ENCODE peak calls at places on chromosome 16, in four cellular contexts. K, P, C and B are unnamed samples.

GRCh38 chr16:35310999-35311398 is 1851.6 kb downstream of the TP53TG3F start:
- DNase-seq in P (no peak), C (no peak), K (no peak), B (no peak)

GRCh38 chr16:66548868-66549267 is 1.1 kb downstream of the TK2 start:
- DNase-seq in P (no peak), C (no peak), K (no peak), B (no peak)

GRCh38 chr16:89175280-89176146 is 4.0 kb downstream of the CDH15 start:
- DNase-seq in K (no peak), C (no peak), P (no peak), B (no peak)

GRCh38 chr16:50469121-50469743 is 79.0 kb upstream of the NKD1 start:
- DNase-seq in P (no peak), C (no peak), K (no peak), B (no peak)

GRCh38 chr16:49463529-49463928 is 89.9 kb downstream of the C16orf78 start:
- DNase-seq in C (peak; percentile 75), K (peak; percentile 75), P (no peak), B (no peak)

GRCh38 chr16:48450367-48450766 is 65.2 kb upstream of the SIAH1 start:
- DNase-seq in P (no peak), K (no peak), C (no peak), B (no peak)

GRCh38 chr16:84412262-84412661 is 43.9 kb downstream of the ATP2C2 start:
- DNase-seq in P (no peak), C (no peak), K (no peak), B (no peak)

GRCh38 chr16:15523092-15523541 is 88.7 kb downstream of the BMERB1 start:
- DNase-seq in P (peak; percentile 58), C (no peak), K (no peak), B (no peak)

GRCh38 chr16:55476625-55477533 is 2.1 kb upstream of the MMP2 start:
- DNase-seq in P (no peak), K (no peak), C (no peak), B (no peak)

GRCh38 chr16:10886739-10887269 is 9.8 kb downstream of the CIITA start:
- DNase-seq in C (no peak), K (no peak), P (no peak), B (no peak)

GRCh38 chr16:79810449-79811189 is 210.1 kb upstream of the MAF start:
- DNase-seq in K (no peak), C (no peak), P (no peak), B (no peak)

GRCh38 chr16:48536600-48537200 is 73.3 kb downstream of the N4BP1 start:
- DNase-seq in C (no peak), K (no peak), P (no peak), B (no peak)

GRCh38 chr16:54817432-54817831 is 113.2 kb upstream of the IRX5 start:
- DNase-seq in P (no peak), C (no peak), K (no peak), B (no peak)

GRCh38 chr16:46918905-46919792 is 35.0 kb downstream of the GPT2 start:
- DNase-seq in P (no peak), C (no peak), K (no peak), B (no peak)

GRCh38 chr16:3023415-3023668 is 400 bp downstream of the HCFC1R1 start:
- DNase-seq in K (no peak), C (no peak), P (no peak), B (no peak)

GRCh38 chr16:86772231-86772510 is 193.8 kb downstream of the FOXL1 start:
- DNase-seq in P (no peak), K (no peak), C (no peak), B (no peak)

GRCh38 chr16:68479271-68479670 is 31.0 kb upstream of the SMPD3 start:
- DNase-seq in K (no peak), C (no peak), P (no peak), B (no peak)

GRCh38 chr16:2839650-2840450 is 9.7 kb downstream of the ZG16B start:
- DNase-seq in K (no peak), P (no peak), C (no peak), B (no peak)

GRCh38 chr16:85531516-85531915 is 81.6 kb upstream of the GSE1 start:
- DNase-seq in K (no peak), P (no peak), C (no peak), B (no peak)

GRCh38 chr16:57594531-57595031 is 33.8 kb upstream of the ADGRG1 start:
- DNase-seq in K (no peak), P (no peak), C (no peak), B (no peak)

GRCh38 chr16:9134739-9135138 is 43.3 kb downstream of the HAPSTR1 start:
- DNase-seq in C (peak; percentile 71), K (peak; percentile 70), P (peak; percentile 40), B (no peak)

GRCh38 chr16:5328546-5328945 is 231.0 kb upstream of the EEF2KMT start:
- DNase-seq in C (no peak), P (no peak), K (no peak), B (no peak)

GRCh38 chr16:55703003-55704001 is 47.5 kb downstream of the SLC6A2 start:
- DNase-seq in P (peak; percentile 35), C (no peak), K (peak; percentile 24), B (no peak)